ENCODE peak calls at places on chromosomes 5 and 9, in four cellular contexts. One of them, this sample, is unnamed.

GRCh38 chr9:120750421-120750820 is 36.2 kb upstream of the MEGF9 start:
- DNase-seq in endothelial cell: no peak
- DNase-seq in GM10248: no peak
- DNase-seq in A673: no peak
- DNase-seq in this sample: no peak

GRCh38 chr9:93906182-93906880 is 48.8 kb downstream of the BARX1 start:
- DNase-seq in GM10248: no peak
- DNase-seq in A673: no peak
- DNase-seq in endothelial cell: no peak
- DNase-seq in this sample: no peak

GRCh38 chr9:85900504-85901201 is 40.3 kb upstream of the NAA35 start:
- DNase-seq in endothelial cell: peak
- DNase-seq in GM10248: peak
- DNase-seq in A673: peak
- DNase-seq in this sample: peak

GRCh38 chr9:93081931-93082330 is 14.1 kb upstream of the CARD19 start:
- DNase-seq in A673: no peak
- DNase-seq in GM10248: no peak
- DNase-seq in endothelial cell: no peak
- DNase-seq in this sample: no peak

GRCh38 chr5:122142480-122142879 is 13.1 kb downstream of the ZNF474 start:
- DNase-seq in A673: no peak
- DNase-seq in endothelial cell: no peak
- DNase-seq in GM10248: no peak
- DNase-seq in this sample: no peak

GRCh38 chr9:81132318-81132717 is 557.0 kb downstream of the TLE1 start:
- DNase-seq in endothelial cell: no peak
- DNase-seq in A673: no peak
- DNase-seq in GM10248: no peak
- DNase-seq in this sample: no peak

GRCh38 chr9:137744632-137745183 is 125.9 kb downstream of the EHMT1 start:
- DNase-seq in endothelial cell: no peak
- DNase-seq in A673: no peak
- DNase-seq in GM10248: peak
- DNase-seq in this sample: no peak

GRCh38 chr5:97231025-97231636 is 48.1 kb upstream of the RIOK2 start:
- DNase-seq in A673: peak
- DNase-seq in GM10248: peak
- DNase-seq in endothelial cell: peak
- DNase-seq in this sample: peak

GRCh38 chr5:170105643-170106611 is at the start of gene FOXI1:
- DNase-seq in endothelial cell: no peak
- DNase-seq in A673: no peak
- DNase-seq in GM10248: no peak
- DNase-seq in this sample: no peak

GRCh38 chr9:137029058-137029922 is 1.3 kb upstream of the ABCA2 start:
- DNase-seq in A673: peak
- DNase-seq in endothelial cell: peak
- DNase-seq in GM10248: peak
- DNase-seq in this sample: peak

GRCh38 chr9:93684161-93684765 is 107.9 kb downstream of the PHF2 start:
- DNase-seq in A673: no peak
- DNase-seq in GM10248: no peak
- DNase-seq in endothelial cell: no peak
- DNase-seq in this sample: no peak

GRCh38 chr5:68374770-68375518 is 159.4 kb downstream of the PIK3R1 start:
- DNase-seq in endothelial cell: no peak
- DNase-seq in A673: peak
- DNase-seq in GM10248: no peak
- DNase-seq in this sample: no peak

GRCh38 chr9:116271991-116272390 is 118.4 kb downstream of the PAPPA start:
- DNase-seq in endothelial cell: no peak
- DNase-seq in A673: no peak
- DNase-seq in GM10248: no peak
- DNase-seq in this sample: no peak

GRCh38 chr5:172007153-172007794 is 836 bp upstream of the FBXW11 start:
- DNase-seq in GM10248: no peak
- DNase-seq in A673: no peak
- DNase-seq in endothelial cell: no peak
- DNase-seq in this sample: no peak

GRCh38 chr9:135244751-135245221 is 157.3 kb downstream of the OLFM1 start:
- DNase-seq in GM10248: no peak
- DNase-seq in A673: no peak
- DNase-seq in endothelial cell: no peak
- DNase-seq in this sample: no peak

GRCh38 chr5:175520873-175521272 is 42.5 kb downstream of the SFXN1 start:
- DNase-seq in endothelial cell: no peak
- DNase-seq in A673: no peak
- DNase-seq in GM10248: no peak
- DNase-seq in this sample: no peak

GRCh38 chr9:18255158-18255629 is 218.8 kb upstream of the ADAMTSL1 start:
- DNase-seq in A673: peak
- DNase-seq in GM10248: peak
- DNase-seq in endothelial cell: peak
- DNase-seq in this sample: peak

GRCh38 chr5:123937230-123937629 is 425.3 kb downstream of the CSNK1G3 start:
- DNase-seq in GM10248: no peak
- DNase-seq in A673: peak
- DNase-seq in endothelial cell: peak
- DNase-seq in this sample: no peak

GRCh38 chr9:21443849-21444625 is 3.8 kb downstream of the IFNA1 start:
- DNase-seq in endothelial cell: no peak
- DNase-seq in GM10248: peak
- DNase-seq in A673: no peak
- DNase-seq in this sample: no peak

GRCh38 chr5:148972396-148972795 is 90.5 kb downstream of the SH3TC2 start:
- DNase-seq in endothelial cell: no peak
- DNase-seq in GM10248: no peak
- DNase-seq in A673: no peak
- DNase-seq in this sample: no peak

GRCh38 chr5:170552486-170553122 is 48.8 kb downstream of the KCNIP1 start:
- DNase-seq in GM10248: no peak
- DNase-seq in endothelial cell: peak
- DNase-seq in A673: peak
- DNase-seq in this sample: peak

GRCh38 chr9:91946196-91946595 is 3.8 kb downstream of the ROR2 start:
- DNase-seq in endothelial cell: no peak
- DNase-seq in GM10248: no peak
- DNase-seq in A673: no peak
- DNase-seq in this sample: no peak

GRCh38 chr9:37908698-37909186 is 4.8 kb upstream of the SLC25A51 start:
- DNase-seq in A673: no peak
- DNase-seq in endothelial cell: no peak
- DNase-seq in GM10248: no peak
- DNase-seq in this sample: no peak

GRCh38 chr9:127927457-127928231 is 2.9 kb downstream of the PIP5KL1 start:
- DNase-seq in GM10248: peak
- DNase-seq in A673: no peak
- DNase-seq in endothelial cell: no peak
- DNase-seq in this sample: no peak

GRCh38 chr9:79711874-79712273 is 140.1 kb downstream of the TLE4 start:
- DNase-seq in A673: no peak
- DNase-seq in endothelial cell: no peak
- DNase-seq in GM10248: no peak
- DNase-seq in this sample: no peak

GRCh38 chr9:23088932-23089364 is 642.3 kb downstream of the DMRTA1 start:
- DNase-seq in A673: peak
- DNase-seq in endothelial cell: peak
- DNase-seq in GM10248: no peak
- DNase-seq in this sample: peak

GRCh38 chr9:89963280-89963679 is 358.5 kb downstream of the GADD45G start:
- DNase-seq in endothelial cell: no peak
- DNase-seq in GM10248: no peak
- DNase-seq in A673: no peak
- DNase-seq in this sample: no peak

GRCh38 chr9:99024959-99025358 is 80.0 kb upstream of the TGFBR1 start:
- DNase-seq in A673: no peak
- DNase-seq in endothelial cell: no peak
- DNase-seq in GM10248: no peak
- DNase-seq in this sample: no peak

GRCh38 chr5:153831976-153832375 is 206.7 kb downstream of the FAM114A2 start:
- DNase-seq in endothelial cell: no peak
- DNase-seq in GM10248: peak
- DNase-seq in A673: peak
- DNase-seq in this sample: no peak

GRCh38 chr5:153824909-153825308 is 213.8 kb downstream of the FAM114A2 start:
- DNase-seq in A673: no peak
- DNase-seq in GM10248: no peak
- DNase-seq in endothelial cell: no peak
- DNase-seq in this sample: no peak

DNA sequence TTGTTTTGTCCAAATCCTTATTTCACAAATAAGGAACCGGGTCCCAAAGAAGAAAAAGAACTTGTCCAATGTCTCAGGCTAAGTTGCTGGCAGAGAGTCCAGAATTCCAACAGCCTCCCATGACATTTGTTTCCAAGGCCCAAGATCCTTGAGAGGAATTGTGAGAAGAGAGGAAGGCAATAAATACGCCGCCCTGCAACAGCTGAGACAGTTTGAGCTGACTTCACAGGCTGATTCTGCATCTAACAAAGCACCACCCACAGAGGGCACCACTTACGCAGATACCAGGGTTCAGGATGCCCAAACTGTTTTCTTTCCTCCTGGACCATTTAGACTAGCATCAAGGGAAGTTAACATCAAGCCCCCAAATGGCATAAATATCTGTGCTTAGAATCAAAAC is 211.3 kb downstream of the FAM114A2 start:
- DNase-seq in endothelial cell: no peak
- DNase-seq in GM10248: no peak
- DNase-seq in A673: no peak
- DNase-seq in this sample: no peak
- TF ChIP-seq CTCF in endothelial cell: no peak
- TF ChIP-seq CTCF in GM10248: peak
- TF ChIP-seq CTCF in A673: peak
- TF ChIP-seq CTCF in this sample: no peak

GRCh38 chr5:10293907-10294662 is 13.6 kb downstream of the CMBL start:
- DNase-seq in A673: no peak
- DNase-seq in GM10248: no peak
- DNase-seq in endothelial cell: no peak
- DNase-seq in this sample: no peak
- TF ChIP-seq CTCF in A673: no peak
- TF ChIP-seq CTCF in GM10248: no peak
- TF ChIP-seq CTCF in endothelial cell: no peak
- TF ChIP-seq CTCF in this sample: no peak

DNA sequence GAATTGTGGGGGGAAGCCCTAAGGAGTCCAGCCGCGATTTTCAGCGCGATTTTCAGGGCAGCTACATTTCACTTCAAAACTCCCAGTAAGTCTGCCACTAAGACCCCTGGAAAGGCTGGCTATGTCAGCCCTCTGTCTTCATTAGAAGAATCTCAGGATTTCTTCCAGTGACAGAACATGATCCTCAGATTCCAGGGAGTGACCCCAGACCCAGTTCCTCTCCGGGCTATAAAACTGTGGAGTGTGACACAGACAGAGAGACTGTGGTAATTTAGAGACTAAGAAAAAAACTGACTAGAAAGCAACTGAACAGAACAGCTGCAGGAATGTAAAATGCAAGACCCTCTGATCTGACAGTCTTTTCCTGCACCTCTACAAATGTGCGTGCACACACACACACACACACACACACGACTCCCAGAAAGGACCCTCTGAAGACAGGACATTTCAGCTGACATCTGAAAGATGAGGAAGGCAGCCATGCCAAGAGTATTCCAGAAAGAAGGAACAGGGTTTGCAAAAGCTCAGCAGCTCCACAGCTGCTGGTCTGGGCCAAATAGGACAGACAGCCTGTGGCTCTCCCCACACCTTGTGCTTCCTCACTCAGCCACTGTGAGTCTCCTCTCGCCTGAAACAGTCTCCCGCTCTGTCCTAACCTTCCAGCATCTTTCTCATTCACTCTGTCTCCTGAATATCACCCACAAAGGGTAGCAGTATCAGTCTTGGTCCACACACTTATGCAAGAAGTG is 188.9 kb downstream of the PALM2AKAP2 start:
- DNase-seq in endothelial cell: peak
- DNase-seq in A673: no peak
- DNase-seq in GM10248: no peak
- DNase-seq in this sample: no peak
- TF ChIP-seq CTCF in endothelial cell: no peak
- TF ChIP-seq CTCF in A673: no peak
- TF ChIP-seq CTCF in GM10248: peak
- TF ChIP-seq CTCF in this sample: peak

DNA sequence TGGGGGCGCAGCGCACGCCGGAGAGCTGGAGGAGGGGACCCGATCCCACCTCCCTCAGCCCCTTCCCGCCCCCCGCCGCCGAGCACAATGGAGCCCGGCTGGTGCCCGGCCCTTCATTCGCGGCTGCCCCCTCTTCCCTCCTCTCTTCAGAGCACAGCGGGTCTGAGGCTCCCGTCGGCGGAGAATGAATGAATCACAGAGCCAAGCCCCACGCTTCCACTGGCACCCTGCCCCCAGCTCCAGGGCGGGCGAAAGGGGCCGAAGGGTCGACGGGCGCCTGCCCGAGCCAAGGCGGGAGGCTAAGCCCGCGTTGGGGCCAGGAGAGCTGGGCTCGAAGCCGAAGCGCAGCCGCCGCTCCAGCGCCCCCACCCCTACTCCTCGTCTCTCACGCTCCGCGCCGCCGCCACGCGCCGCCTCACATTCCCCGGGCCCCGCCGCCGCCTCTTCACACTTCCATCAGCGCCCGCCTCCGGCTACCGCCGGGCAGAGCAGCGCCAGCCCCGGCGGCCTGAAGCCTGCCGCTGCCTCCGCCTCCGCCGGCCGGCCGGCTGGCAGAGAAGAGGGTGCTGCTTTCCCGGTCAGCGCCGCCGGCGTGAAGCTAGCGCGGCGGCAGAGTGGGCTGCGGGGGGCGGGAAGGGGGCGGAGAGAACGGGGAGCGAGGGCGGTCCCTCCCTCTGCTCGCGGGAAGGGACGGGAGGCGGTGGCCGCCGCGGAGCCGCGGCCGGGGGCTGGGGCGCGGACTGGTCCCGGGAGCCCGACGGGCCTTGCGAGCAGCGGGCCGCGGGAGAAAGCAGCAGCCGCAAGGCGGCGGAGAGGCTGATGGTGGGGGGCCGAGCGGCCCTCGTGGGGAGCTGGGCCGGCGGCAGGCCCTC is at the start of gene HOMER1:
- DNase-seq in endothelial cell: peak
- DNase-seq in GM10248: peak
- DNase-seq in A673: peak
- DNase-seq in this sample: peak
- TF ChIP-seq CTCF in endothelial cell: no peak
- TF ChIP-seq CTCF in GM10248: no peak
- TF ChIP-seq CTCF in A673: no peak
- TF ChIP-seq CTCF in this sample: peak

GRCh38 chr5:157312492-157312891 is 46.6 kb downstream of the CYFIP2 start:
- DNase-seq in endothelial cell: peak
- DNase-seq in A673: peak
- DNase-seq in GM10248: peak
- DNase-seq in this sample: peak
- TF ChIP-seq CTCF in endothelial cell: peak
- TF ChIP-seq CTCF in A673: peak
- TF ChIP-seq CTCF in GM10248: peak
- TF ChIP-seq CTCF in this sample: peak